ENCODE peak calls at places on chromosomes 6 and 20, in five cellular contexts. E is LNCaP clone FGC, B is prostate gland, R is T-helper 1 cell, J is stromal cell of bone marrow. K is an unnamed sample.

GRCh38 chr6:33607784-33608161 is 13.3 kb upstream of the ITPR3 start:
- DNase-seq in E (no peak), B (no peak), R (no peak), J (no peak), K (no peak)

GRCh38 chr6:137967689-137968467 is 100.8 kb downstream of the TNFAIP3 start:
- DNase-seq in E (no peak), B (no peak), R (no peak), J (peak; percentile 44), K (no peak)

GRCh38 chr6:37680668-37681067 is 17.0 kb downstream of the MDGA1 start:
- DNase-seq in E (no peak), B (no peak), R (no peak), J (no peak), K (no peak)

GRCh38 chr20:43022081-43022480 is 167.6 kb downstream of the PTPRT start:
- DNase-seq in E (no peak), B (no peak), R (no peak), J (no peak), K (no peak)

GRCh38 chr20:3071610-3072529 is at the start of gene OXT:
- DNase-seq in E (no peak), B (peak; percentile 20), R (peak; percentile 66), J (no peak), K (peak; percentile 61)

GRCh38 chr20:44832724-44833123 is 22.4 kb upstream of the RIMS4 start:
- DNase-seq in E (no peak), B (no peak), R (no peak), J (peak; percentile 36), K (no peak)

GRCh38 chr6:129280719-129281118 is 397.8 kb downstream of the LAMA2 start:
- DNase-seq in E (no peak), B (no peak), R (peak; percentile 17), J (no peak), K (peak; percentile 19)

GRCh38 chr6:31272431-31272830 is 539 bp upstream of the HLA-C start:
- DNase-seq in E (no peak), B (no peak), R (no peak), J (no peak), K (no peak)

GRCh38 chr6:148550569-148550968 is 196.3 kb upstream of the UST start:
- DNase-seq in E (no peak), B (no peak), R (no peak), J (no peak), K (no peak)

GRCh38 chr20:64029293-64030117 is 6.5 kb upstream of the C20orf204 start:
- DNase-seq in E (no peak), B (no peak), R (no peak), J (no peak), K (no peak)

GRCh38 chr20:59831024-59831900 is 102.2 kb downstream of the SYCP2 start:
- DNase-seq in E (no peak), B (no peak), R (no peak), J (no peak), K (no peak)

GRCh38 chr6:18011287-18011686 is 23.9 kb upstream of the KIF13A start:
- DNase-seq in E (no peak), B (no peak), R (no peak), J (no peak), K (no peak)

GRCh38 chr6:79868098-79868722 is 79.1 kb downstream of the ELOVL4 start:
- DNase-seq in E (peak; percentile 59), B (peak; percentile 25), R (no peak), J (peak; percentile 66), K (peak; percentile 19)

GRCh38 chr6:24228681-24229255 is 102.8 kb downstream of the NRSN1 start:
- DNase-seq in E (no peak), B (no peak), R (no peak), J (peak; percentile 80), K (no peak)

GRCh38 chr20:3168079-3168828 is 5.1 kb downstream of the LZTS3 start:
- DNase-seq in E (no peak), B (peak; percentile 38), R (no peak), J (no peak), K (no peak)

GRCh38 chr6:32583527-32583898 is 6.1 kb downstream of the HLA-DRB1 start:
- DNase-seq in E (no peak), B (no peak), R (no peak), J (no peak), K (no peak)